ENCODE peak calls at places on chromosomes 6 and 20, in ten cellular contexts. One of them, this sample, is unnamed.

GRCh38 chr6:129312865-129313264 is 397.1 kb downstream of the ARHGAP18 start:
- DNase-seq in choroid plexus epithelial cell: peak
- DNase-seq in H9: no peak
- DNase-seq in kidney tubule cell: peak
- DNase-seq in activated B cell treated with CpG ODN at 0.5 μM for 24 hours: no peak
- DNase-seq in occipital lobe: no peak
- DNase-seq in cardiac fibroblast: peak
- DNase-seq in stimulated activated CD4-positive, alpha-beta T cell treated with anti-CD3 and anti-CD28 coated beads, Interleukin-4, amount 100 ng/mL, for 1 hour: no peak
- DNase-seq in head of caudate nucleus: no peak
- DNase-seq in CD4-positive, alpha-beta T cell: no peak
- DNase-seq in this sample: no peak

GRCh38 chr6:130020892-130021483 is 2.6 kb downstream of the L3MBTL3 start:
- DNase-seq in choroid plexus epithelial cell: peak
- DNase-seq in H9: peak
- DNase-seq in kidney tubule cell: peak
- DNase-seq in activated B cell treated with CpG ODN at 0.5 μM for 24 hours: peak
- DNase-seq in occipital lobe: peak
- DNase-seq in cardiac fibroblast: peak
- DNase-seq in stimulated activated CD4-positive, alpha-beta T cell treated with anti-CD3 and anti-CD28 coated beads, Interleukin-4, amount 100 ng/mL, for 1 hour: peak
- DNase-seq in head of caudate nucleus: peak
- DNase-seq in CD4-positive, alpha-beta T cell: peak
- DNase-seq in this sample: peak

GRCh38 chr20:63957004-63957689 is 931 bp upstream of the UCKL1 start:
- DNase-seq in choroid plexus epithelial cell: peak
- DNase-seq in H9: peak
- DNase-seq in kidney tubule cell: peak
- DNase-seq in activated B cell treated with CpG ODN at 0.5 μM for 24 hours: peak
- DNase-seq in occipital lobe: peak
- DNase-seq in cardiac fibroblast: peak
- DNase-seq in stimulated activated CD4-positive, alpha-beta T cell treated with anti-CD3 and anti-CD28 coated beads, Interleukin-4, amount 100 ng/mL, for 1 hour: peak
- DNase-seq in head of caudate nucleus: peak
- DNase-seq in CD4-positive, alpha-beta T cell: peak
- DNase-seq in this sample: peak

GRCh38 chr20:44496976-44497375 is 21.3 kb downstream of the TTPAL start:
- DNase-seq in choroid plexus epithelial cell: peak
- DNase-seq in H9: no peak
- DNase-seq in kidney tubule cell: peak
- DNase-seq in activated B cell treated with CpG ODN at 0.5 μM for 24 hours: no peak
- DNase-seq in occipital lobe: no peak
- DNase-seq in cardiac fibroblast: peak
- DNase-seq in stimulated activated CD4-positive, alpha-beta T cell treated with anti-CD3 and anti-CD28 coated beads, Interleukin-4, amount 100 ng/mL, for 1 hour: peak
- DNase-seq in head of caudate nucleus: no peak
- DNase-seq in CD4-positive, alpha-beta T cell: no peak
- DNase-seq in this sample: no peak

GRCh38 chr6:14700202-14700601 is 545.7 kb upstream of the JARID2 start:
- DNase-seq in choroid plexus epithelial cell: no peak
- DNase-seq in H9: no peak
- DNase-seq in kidney tubule cell: no peak
- DNase-seq in activated B cell treated with CpG ODN at 0.5 μM for 24 hours: no peak
- DNase-seq in occipital lobe: no peak
- DNase-seq in cardiac fibroblast: no peak
- DNase-seq in stimulated activated CD4-positive, alpha-beta T cell treated with anti-CD3 and anti-CD28 coated beads, Interleukin-4, amount 100 ng/mL, for 1 hour: no peak
- DNase-seq in head of caudate nucleus: no peak
- DNase-seq in CD4-positive, alpha-beta T cell: no peak
- DNase-seq in this sample: no peak

GRCh38 chr6:158040804-158041347 is 59.2 kb downstream of the SYNJ2 start:
- DNase-seq in choroid plexus epithelial cell: peak
- DNase-seq in H9: no peak
- DNase-seq in kidney tubule cell: no peak
- DNase-seq in activated B cell treated with CpG ODN at 0.5 μM for 24 hours: no peak
- DNase-seq in occipital lobe: no peak
- DNase-seq in cardiac fibroblast: peak
- DNase-seq in stimulated activated CD4-positive, alpha-beta T cell treated with anti-CD3 and anti-CD28 coated beads, Interleukin-4, amount 100 ng/mL, for 1 hour: no peak
- DNase-seq in head of caudate nucleus: no peak
- DNase-seq in CD4-positive, alpha-beta T cell: no peak
- DNase-seq in this sample: no peak

GRCh38 chr6:14665827-14666724 is 548.5 kb downstream of the CD83 start:
- DNase-seq in choroid plexus epithelial cell: peak
- DNase-seq in H9: no peak
- DNase-seq in kidney tubule cell: peak
- DNase-seq in activated B cell treated with CpG ODN at 0.5 μM for 24 hours: no peak
- DNase-seq in occipital lobe: no peak
- DNase-seq in cardiac fibroblast: peak
- DNase-seq in stimulated activated CD4-positive, alpha-beta T cell treated with anti-CD3 and anti-CD28 coated beads, Interleukin-4, amount 100 ng/mL, for 1 hour: peak
- DNase-seq in head of caudate nucleus: no peak
- DNase-seq in CD4-positive, alpha-beta T cell: no peak
- DNase-seq in this sample: no peak

GRCh38 chr20:23879328-23879798 is at the start of gene CST5:
- DNase-seq in choroid plexus epithelial cell: no peak
- DNase-seq in H9: no peak
- DNase-seq in kidney tubule cell: no peak
- DNase-seq in activated B cell treated with CpG ODN at 0.5 μM for 24 hours: no peak
- DNase-seq in occipital lobe: no peak
- DNase-seq in cardiac fibroblast: no peak
- DNase-seq in stimulated activated CD4-positive, alpha-beta T cell treated with anti-CD3 and anti-CD28 coated beads, Interleukin-4, amount 100 ng/mL, for 1 hour: no peak
- DNase-seq in head of caudate nucleus: no peak
- DNase-seq in CD4-positive, alpha-beta T cell: no peak
- DNase-seq in this sample: no peak

GRCh38 chr20:25399038-25399430 is 8.4 kb upstream of the ABHD12 start:
- DNase-seq in choroid plexus epithelial cell: peak
- DNase-seq in H9: peak
- DNase-seq in kidney tubule cell: peak
- DNase-seq in activated B cell treated with CpG ODN at 0.5 μM for 24 hours: no peak
- DNase-seq in occipital lobe: peak
- DNase-seq in cardiac fibroblast: peak
- DNase-seq in stimulated activated CD4-positive, alpha-beta T cell treated with anti-CD3 and anti-CD28 coated beads, Interleukin-4, amount 100 ng/mL, for 1 hour: no peak
- DNase-seq in head of caudate nucleus: peak
- DNase-seq in CD4-positive, alpha-beta T cell: no peak
- DNase-seq in this sample: no peak

GRCh38 chr20:16942702-16943101 is 194.5 kb downstream of the OTOR start:
- DNase-seq in choroid plexus epithelial cell: peak
- DNase-seq in H9: no peak
- DNase-seq in kidney tubule cell: no peak
- DNase-seq in activated B cell treated with CpG ODN at 0.5 μM for 24 hours: no peak
- DNase-seq in occipital lobe: no peak
- DNase-seq in cardiac fibroblast: no peak
- DNase-seq in stimulated activated CD4-positive, alpha-beta T cell treated with anti-CD3 and anti-CD28 coated beads, Interleukin-4, amount 100 ng/mL, for 1 hour: no peak
- DNase-seq in head of caudate nucleus: no peak
- DNase-seq in CD4-positive, alpha-beta T cell: no peak
- DNase-seq in this sample: no peak

GRCh38 chr20:58719971-58720371 is 27.4 kb downstream of the NPEPL1 start:
- DNase-seq in choroid plexus epithelial cell: no peak
- DNase-seq in H9: peak
- DNase-seq in kidney tubule cell: no peak
- DNase-seq in activated B cell treated with CpG ODN at 0.5 μM for 24 hours: no peak
- DNase-seq in occipital lobe: no peak
- DNase-seq in cardiac fibroblast: no peak
- DNase-seq in stimulated activated CD4-positive, alpha-beta T cell treated with anti-CD3 and anti-CD28 coated beads, Interleukin-4, amount 100 ng/mL, for 1 hour: no peak
- DNase-seq in head of caudate nucleus: no peak
- DNase-seq in CD4-positive, alpha-beta T cell: no peak
- DNase-seq in this sample: no peak

GRCh38 chr6:160137989-160138835 is 16.6 kb downstream of the SLC22A1 start:
- DNase-seq in choroid plexus epithelial cell: peak
- DNase-seq in H9: no peak
- DNase-seq in kidney tubule cell: peak
- DNase-seq in activated B cell treated with CpG ODN at 0.5 μM for 24 hours: no peak
- DNase-seq in occipital lobe: no peak
- DNase-seq in cardiac fibroblast: peak
- DNase-seq in stimulated activated CD4-positive, alpha-beta T cell treated with anti-CD3 and anti-CD28 coated beads, Interleukin-4, amount 100 ng/mL, for 1 hour: peak
- DNase-seq in head of caudate nucleus: peak
- DNase-seq in CD4-positive, alpha-beta T cell: peak
- DNase-seq in this sample: peak

GRCh38 chr20:34473262-34473883 is 42.8 kb upstream of the DYNLRB1 start:
- DNase-seq in choroid plexus epithelial cell: peak
- DNase-seq in H9: peak
- DNase-seq in kidney tubule cell: no peak
- DNase-seq in activated B cell treated with CpG ODN at 0.5 μM for 24 hours: no peak
- DNase-seq in occipital lobe: no peak
- DNase-seq in cardiac fibroblast: peak
- DNase-seq in stimulated activated CD4-positive, alpha-beta T cell treated with anti-CD3 and anti-CD28 coated beads, Interleukin-4, amount 100 ng/mL, for 1 hour: peak
- DNase-seq in head of caudate nucleus: peak
- DNase-seq in CD4-positive, alpha-beta T cell: peak
- DNase-seq in this sample: peak

GRCh38 chr6:147911686-147912085 is 403.2 kb downstream of the SAMD5 start:
- DNase-seq in choroid plexus epithelial cell: no peak
- DNase-seq in H9: no peak
- DNase-seq in kidney tubule cell: no peak
- DNase-seq in activated B cell treated with CpG ODN at 0.5 μM for 24 hours: no peak
- DNase-seq in occipital lobe: no peak
- DNase-seq in cardiac fibroblast: no peak
- DNase-seq in stimulated activated CD4-positive, alpha-beta T cell treated with anti-CD3 and anti-CD28 coated beads, Interleukin-4, amount 100 ng/mL, for 1 hour: no peak
- DNase-seq in head of caudate nucleus: no peak
- DNase-seq in CD4-positive, alpha-beta T cell: no peak
- DNase-seq in this sample: no peak

GRCh38 chr6:64250126-64250525 is 614.5 kb downstream of the PHF3 start:
- DNase-seq in choroid plexus epithelial cell: peak
- DNase-seq in H9: no peak
- DNase-seq in kidney tubule cell: no peak
- DNase-seq in activated B cell treated with CpG ODN at 0.5 μM for 24 hours: no peak
- DNase-seq in occipital lobe: no peak
- DNase-seq in cardiac fibroblast: no peak
- DNase-seq in stimulated activated CD4-positive, alpha-beta T cell treated with anti-CD3 and anti-CD28 coated beads, Interleukin-4, amount 100 ng/mL, for 1 hour: no peak
- DNase-seq in head of caudate nucleus: no peak
- DNase-seq in CD4-positive, alpha-beta T cell: no peak
- DNase-seq in this sample: no peak

GRCh38 chr20:39070484-39071231 is 108.5 kb downstream of the DHX35 start:
- DNase-seq in choroid plexus epithelial cell: peak
- DNase-seq in H9: no peak
- DNase-seq in kidney tubule cell: peak
- DNase-seq in activated B cell treated with CpG ODN at 0.5 μM for 24 hours: no peak
- DNase-seq in occipital lobe: no peak
- DNase-seq in cardiac fibroblast: peak
- DNase-seq in stimulated activated CD4-positive, alpha-beta T cell treated with anti-CD3 and anti-CD28 coated beads, Interleukin-4, amount 100 ng/mL, for 1 hour: no peak
- DNase-seq in head of caudate nucleus: no peak
- DNase-seq in CD4-positive, alpha-beta T cell: no peak
- DNase-seq in this sample: no peak

This sample was measured in WTC11.